ENCODE peak calls at places on chromosome 12, in six cellular contexts. H, P, L, R, M and B are unnamed samples. For H3K4me1, the result is how much of the 10 kb centered on the place peaks cover.

GRCh38 chr12:5173511-5174011 is 129.9 kb downstream of the KCNA5 start:
- DNase-seq in H (no peak), P (no peak), L (no peak), R (no peak), M (no peak), B (no peak)

GRCh38 chr12:109612975-109613502 is 39.4 kb downstream of the MVK start:
- DNase-seq in H (no peak), P (no peak), L (peak), R (no peak), M (no peak), B (no peak)

GRCh38 chr12:47818701-47819543 is 781 bp downstream of the HDAC7 start:
- DNase-seq in H (no peak), P (peak), L (peak), R (peak), M (peak), B (peak)

GRCh38 chr12:92192361-92192760 is 46.7 kb upstream of the BTG1 start:
- DNase-seq in H (no peak), P (no peak), L (no peak), R (no peak), M (no peak), B (no peak)

GRCh38 chr12:68397566-68398158 is 65.5 kb upstream of the MDM1 start:
- DNase-seq in H (no peak), P (no peak), L (no peak), R (no peak), M (no peak), B (no peak)

GRCh38 chr12:124771462-124772361 is 92.0 kb downstream of the SCARB1 start:
- DNase-seq in H (peak), P (peak), L (peak), R (peak), M (peak), B (peak)

GRCh38 chr12:104930388-104931326 is 27.4 kb downstream of the SLC41A2 start:
- DNase-seq in H (no peak), P (no peak), L (no peak), R (no peak), M (no peak), B (no peak)

GRCh38 chr12:105226219-105226618 is 9.8 kb downstream of the APPL2 start:
- DNase-seq in H (peak), P (peak), L (no peak), R (peak), M (peak), B (peak)

GRCh38 chr12:79557690-79558315 is 133.0 kb downstream of the PAWR start:
- DNase-seq in H (no peak), P (no peak), L (no peak), R (no peak), M (no peak), B (no peak)

GRCh38 chr12:110224379-110225304 is 56.4 kb upstream of the ATP2A2 start:
- DNase-seq in H (peak), P (peak), L (no peak), R (no peak), M (peak), B (no peak)

GRCh38 chr12:124919646-124920352 is 5.3 kb upstream of the UBC start:
- DNase-seq in H (peak), P (peak), L (peak), R (no peak), M (no peak), B (no peak)

GRCh38 chr12:27780612-27781408 is 774 bp upstream of the MANSC4 start:
- DNase-seq in H (peak), P (peak), L (peak), R (peak), M (peak), B (no peak)

GRCh38 chr12:4281173-4281654 is 7.7 kb downstream of the CCND2 start:
- DNase-seq in H (peak), P (peak), L (no peak), R (no peak), M (no peak), B (no peak)

GRCh38 chr12:114958538-114958937 is 274.6 kb upstream of the TBX3 start:
- DNase-seq in H (no peak), P (no peak), L (no peak), R (no peak), M (no peak), B (no peak)

GRCh38 chr12:50282581-50283229 is 615 bp downstream of the LIMA1 start:
- DNase-seq in H (peak), P (no peak), L (no peak), R (no peak), M (no peak), B (no peak)

GRCh38 chr12:27013606-27014084 is 539 bp downstream of the TM7SF3 start:
- DNase-seq in H (peak), P (no peak), L (no peak), R (no peak), M (no peak), B (no peak)

GRCh38 chr12:100184549-100184948 is 16.1 kb upstream of the ACTR6 start:
- DNase-seq in H (no peak), P (no peak), L (no peak), R (no peak), M (no peak), B (no peak)

GRCh38 chr12:50979369-50980052 is 27.2 kb downstream of the HIGD1C start:
- DNase-seq in H (no peak), P (no peak), L (no peak), R (no peak), M (no peak), B (no peak)

GRCh38 chr12:31323466-31324115 is 2.4 kb downstream of the SINHCAF start:
- DNase-seq in H (peak), P (peak), L (no peak), R (peak), M (no peak), B (peak)

GRCh38 chr12:122473543-122474323 is 27.0 kb downstream of the ZCCHC8 start:
- DNase-seq in H (peak), P (no peak), L (peak), R (no peak), M (no peak), B (no peak)

GRCh38 chr12:113332688-113333087 is 2.2 kb downstream of the SLC8B1 start:
- DNase-seq in H (no peak), P (no peak), L (no peak), R (no peak), M (no peak), B (no peak)

GRCh38 chr12:111154180-111154579 is 214.7 kb downstream of the PHETA1 start:
- DNase-seq in H (no peak), P (no peak), L (peak), R (no peak), M (no peak), B (no peak)

GRCh38 chr12:39619316-39619659 is 315 bp downstream of the ABCD2 start:
- DNase-seq in H (no peak), P (no peak), L (no peak), R (no peak), M (peak), B (no peak)

GRCh38 chr12:90396556-90396955 is 558.4 kb downstream of the CCER1 start:
- DNase-seq in H (no peak), P (no peak), L (no peak), R (no peak), M (no peak), B (no peak)

GRCh38 chr12:101087903-101088302 is 122.1 kb downstream of the SLC5A8 start:
- DNase-seq in H (no peak), P (no peak), L (no peak), R (no peak), M (no peak), B (no peak)

GRCh38 chr12:8697120-8697475 is 693 bp upstream of the RIMKLB start:
- DNase-seq in H (peak), P (peak), L (no peak), R (no peak), M (no peak), B (no peak)

GRCh38 chr12:46165191-46165590 is 103.7 kb downstream of the SLC38A1 start:
- DNase-seq in H (no peak), P (no peak), L (no peak), R (no peak), M (no peak), B (no peak)

DNA sequence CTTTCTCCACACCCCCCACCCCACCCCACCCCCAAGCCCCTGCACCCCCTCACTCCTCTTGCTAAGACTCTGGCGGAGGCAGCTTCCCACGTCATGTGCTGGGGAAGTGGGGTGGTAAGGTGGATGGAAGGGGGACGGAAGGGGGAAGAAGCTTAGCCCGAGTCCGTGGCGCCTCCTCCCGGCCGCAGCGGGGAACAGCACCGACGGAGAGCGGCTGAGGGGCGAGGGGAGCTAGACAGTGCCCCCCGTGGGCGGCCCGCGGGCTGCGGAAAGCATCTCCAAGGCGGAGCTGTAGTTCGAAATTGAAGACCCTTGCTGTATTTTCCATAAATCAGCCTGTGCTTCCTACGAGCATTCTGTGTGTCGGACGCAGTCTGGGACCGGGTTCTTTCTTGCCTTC is 608 bp upstream of the GRIN2B start:
- DNase-seq in H (no peak), P (no peak), L (peak), R (no peak), M (peak), B (no peak)
- H3K4me3 ChIP-seq in H (no peak), P (no peak), L (peak), R (peak), M (no peak), B (no peak)

DNA sequence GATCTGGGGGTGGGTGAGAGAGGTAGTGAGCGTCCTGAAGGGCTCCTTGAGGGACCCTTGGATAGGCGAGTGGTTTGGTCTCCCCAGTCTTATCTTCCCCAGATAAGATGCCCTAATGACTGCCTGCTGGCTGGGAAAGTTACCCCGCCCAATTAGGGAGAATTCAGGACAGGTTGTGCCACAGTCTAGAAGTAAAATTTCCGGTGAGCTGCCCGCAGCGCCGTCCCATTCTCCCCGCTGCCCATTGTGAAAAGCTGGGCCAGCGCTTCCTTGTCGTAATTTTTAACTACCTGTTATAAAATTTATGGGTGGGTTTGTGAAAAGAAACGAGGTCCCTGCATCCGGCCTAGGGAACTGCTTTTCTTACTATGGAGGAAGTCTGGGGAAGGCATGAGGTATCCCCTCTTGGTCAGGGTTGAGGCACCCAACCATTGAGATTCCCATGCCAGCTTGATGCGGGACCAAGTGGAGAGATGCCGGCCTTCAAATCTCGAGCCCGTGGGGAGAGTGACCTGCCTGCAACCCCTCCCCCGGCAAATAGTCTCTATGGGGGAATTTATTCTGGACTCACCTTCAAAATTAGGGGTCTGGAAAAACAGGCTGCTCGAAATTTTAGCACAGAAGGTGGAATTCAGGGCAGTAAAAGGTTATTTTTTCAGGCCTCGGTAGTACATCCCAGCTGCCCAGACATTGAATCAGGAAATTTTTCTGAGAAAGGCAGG is 6.6 kb downstream of the HOXC8 start:
- DNase-seq in H (no peak), P (no peak), L (no peak), R (no peak), M (no peak), B (no peak)
- H3K4me1 ChIP-seq in H (under half), P (under half), L (under half), R (under half), M (under half), B (under half)

GRCh38 chr12:74321381-74321780 is 216.3 kb upstream of the ATXN7L3B start:
- DNase-seq in H (no peak), P (no peak), L (no peak), R (no peak), M (no peak), B (no peak)

GRCh38 chr12:74317741-74318140 is 219.9 kb upstream of the ATXN7L3B start:
- DNase-seq in H (no peak), P (no peak), L (no peak), R (no peak), M (no peak), B (no peak)

GRCh38 chr12:74322792-74323191 is 214.8 kb upstream of the ATXN7L3B start:
- DNase-seq in H (no peak), P (no peak), L (no peak), R (no peak), M (no peak), B (no peak)

GRCh38 chr12:74317078-74317581 is 220.5 kb upstream of the ATXN7L3B start:
- DNase-seq in H (peak), P (no peak), L (peak), R (peak), M (no peak), B (no peak)
- TF ChIP-seq CTCF in H (no peak), P (no peak), L (peak), R (peak), M (peak), B (peak)

DNA sequence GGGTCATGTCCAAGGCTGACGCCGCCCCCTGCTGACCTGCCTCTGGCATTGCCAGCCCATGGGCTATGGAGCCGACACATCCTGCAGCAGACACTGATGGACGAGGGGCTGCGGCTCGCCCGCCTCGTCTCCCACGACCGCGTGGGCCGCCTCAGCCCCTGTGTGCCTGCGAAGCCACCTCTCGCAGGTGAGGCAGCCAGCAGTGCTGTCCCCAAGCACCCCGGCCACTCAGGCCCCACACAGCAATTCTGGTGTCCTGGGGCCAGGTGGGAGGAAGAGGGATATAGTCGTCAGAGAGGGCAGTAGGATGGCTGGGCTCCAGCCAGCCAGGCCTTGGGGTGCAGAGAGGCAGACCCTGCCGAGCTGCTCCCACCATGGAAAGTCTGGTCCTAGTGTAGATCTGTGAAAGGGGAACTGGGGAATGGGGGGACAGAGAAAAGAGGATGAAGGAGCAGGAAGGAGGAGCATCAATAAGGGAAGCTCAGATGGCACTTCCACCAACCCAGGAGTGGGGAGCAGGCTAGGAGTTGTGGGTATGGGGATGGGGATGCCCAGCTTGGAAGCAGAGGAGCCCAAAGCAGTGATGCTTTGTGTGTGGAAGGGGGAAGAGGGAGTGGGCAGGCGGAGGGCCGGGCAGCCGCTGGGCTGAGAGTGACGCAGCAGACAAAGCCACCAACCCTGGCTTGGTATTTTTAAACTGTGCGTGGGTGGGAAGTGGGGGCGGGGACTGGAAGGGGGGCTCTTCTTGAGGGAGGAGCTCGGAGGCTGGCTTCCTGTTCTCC is 4.7 kb downstream of the NAB2 start:
- DNase-seq in H (peak), P (peak), L (peak), R (peak), M (peak), B (peak)
- H3K4me3 ChIP-seq in H (peak), P (no peak), L (no peak), R (peak), M (no peak), B (no peak)

GRCh38 chr12:24252580-24252979 is 303.1 kb upstream of the SOX5 start:
- DNase-seq in H (no peak), P (no peak), L (no peak), R (no peak), M (peak), B (no peak)
- H3K4me1 ChIP-seq in H (under half), P (under half), L (under half), R (under half), M (under half), B (under half)

GRCh38 chr12:88325828-88326214 is 183.7 kb downstream of the TMTC3 start:
- DNase-seq in H (peak), P (no peak), L (no peak), R (no peak), M (no peak), B (no peak)

GRCh38 chr12:88328056-88328455 is 185.9 kb downstream of the TMTC3 start:
- DNase-seq in H (no peak), P (no peak), L (no peak), R (no peak), M (no peak), B (no peak)

DNA sequence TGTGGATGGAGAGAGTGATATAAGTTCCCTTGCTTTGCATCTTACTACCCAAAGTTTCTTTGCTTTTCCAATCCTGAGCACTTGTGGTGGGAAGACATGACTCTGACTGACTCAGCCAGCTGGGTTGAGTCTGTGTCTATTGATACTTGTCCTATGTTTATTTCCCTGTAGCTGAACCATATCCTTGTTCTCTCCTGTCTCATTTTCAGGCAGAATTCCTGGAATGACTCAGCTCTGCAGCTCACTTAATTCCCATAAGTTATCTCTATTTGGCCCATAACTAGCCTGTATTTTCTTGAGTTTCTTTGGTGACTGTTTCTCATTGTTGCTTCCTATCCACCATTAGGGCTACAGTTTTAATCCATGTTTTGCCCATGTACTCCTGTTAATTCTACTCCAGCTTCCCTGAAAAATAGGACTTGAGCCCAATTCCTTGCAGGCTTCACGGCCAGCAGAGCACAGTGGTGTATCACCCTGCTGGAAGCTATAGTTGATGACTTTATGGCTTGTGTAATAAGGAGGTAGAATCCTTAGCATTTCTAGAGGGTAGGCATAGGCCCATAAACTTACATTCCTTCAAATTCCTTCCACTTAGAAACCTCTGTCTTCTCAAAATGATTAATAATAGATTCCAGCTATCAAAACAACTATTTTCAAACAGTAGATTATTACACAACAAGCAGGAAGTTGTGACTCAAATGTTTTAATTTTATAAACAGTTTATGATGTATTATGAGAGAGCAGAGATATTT is 183.1 kb downstream of the TMTC3 start:
- DNase-seq in H (peak), P (no peak), L (no peak), R (no peak), M (no peak), B (no peak)
- TF ChIP-seq CTCF in H (no peak), P (no peak), L (no peak), R (no peak), M (peak), B (no peak)